ENCODE peak calls at places on chromosomes 11 and 22, in six cellular contexts. U is Caco-2, C is fibroblast of lung, D is PC-9, I is OCI-LY7, L is right lobe of liver. T is an unnamed sample. For H3K4me1, the result is how much of the 10 kb centered on the place peaks cover.

GRCh38 chr11:133951484-133952198 is 5.1 kb downstream of the IGSF9B start:
- DNase-seq in U (no peak), C (peak), D (no peak), I (no peak), L (no peak), T (no peak)

GRCh38 chr11:122793500-122793899 is 44.8 kb upstream of the CRTAM start:
- DNase-seq in U (no peak), C (no peak), D (no peak), I (no peak), L (no peak), T (no peak)

GRCh38 chr11:45881708-45882368 is 3.6 kb upstream of the MAPK8IP1 start:
- DNase-seq in U (no peak), C (no peak), D (no peak), I (no peak), L (no peak), T (no peak)

GRCh38 chr22:17085277-17086091 is 684 bp downstream of the IL17RA start:
- DNase-seq in U (peak), C (peak), D (no peak), I (no peak), L (peak), T (peak)

GRCh38 chr11:10373340-10373739 is 68.5 kb downstream of the ADM start:
- DNase-seq in U (no peak), C (peak), D (no peak), I (no peak), L (no peak), T (no peak)

GRCh38 chr11:288328-289144 is at the start of gene PGGHG:
- DNase-seq in U (peak), C (peak), D (no peak), I (no peak), L (peak), T (peak)

GRCh38 chr11:89477175-89477574 is 14.0 kb downstream of the NOX4 start:
- DNase-seq in U (peak), C (no peak), D (no peak), I (no peak), L (no peak), T (no peak)

GRCh38 chr11:71995726-71996291 is 2.9 kb upstream of the IL18BP start:
- DNase-seq in U (no peak), C (no peak), D (no peak), I (no peak), L (no peak), T (no peak)

GRCh38 chr11:65448074-65448417 is 25.4 kb downstream of the NEAT1 start:
- DNase-seq in U (no peak), C (no peak), D (peak), I (peak), L (no peak), T (no peak)

GRCh38 chr11:9320047-9320446 is 5.7 kb upstream of the TMEM41B start:
- DNase-seq in U (peak), C (peak), D (peak), I (no peak), L (no peak), T (no peak)

GRCh38 chr11:832529-833113 is at the start of gene CD151:
- DNase-seq in U (peak), C (peak), D (peak), I (no peak), L (peak), T (no peak)

GRCh38 chr11:45145421-45146071 is 893 bp upstream of the PRDM11 start:
- DNase-seq in U (no peak), C (peak), D (no peak), I (no peak), L (peak), T (no peak)

GRCh38 chr11:10935015-10935564 is 77.2 kb upstream of the ZBED5 start:
- DNase-seq in U (no peak), C (no peak), D (no peak), I (no peak), L (no peak), T (no peak)

GRCh38 chr11:17496406-17496805 is 19.8 kb upstream of the ABCC8 start:
- DNase-seq in U (no peak), C (no peak), D (no peak), I (no peak), L (no peak), T (no peak)

GRCh38 chr11:116736763-116737162 is 36.0 kb downstream of the BUD13 start:
- DNase-seq in U (peak), C (no peak), D (no peak), I (peak), L (no peak), T (no peak)

GRCh38 chr11:65132988-65133700 is 1.2 kb downstream of the SYVN1 start:
- DNase-seq in U (peak), C (no peak), D (peak), I (peak), L (peak), T (peak)

GRCh38 chr11:43943931-43944751 is 1.7 kb downstream of the C11orf96 start:
- DNase-seq in U (no peak), C (peak), D (no peak), I (no peak), L (peak), T (peak)

GRCh38 chr11:128520886-128521696 is 66.3 kb downstream of the ETS1 start:
- DNase-seq in U (no peak), C (no peak), D (no peak), I (peak), L (no peak), T (no peak)
- H3K4me1 ChIP-seq in U (under half), C (under half), D (half or more), I (under half), L (under half), T (half or more)

GRCh38 chr11:64092119-64092760 is 56.5 kb downstream of the FLRT1 start:
- DNase-seq in U (no peak), C (no peak), D (no peak), I (no peak), L (no peak), T (peak)

GRCh38 chr11:64092761-64093136 is 57.0 kb downstream of the FLRT1 start:
- DNase-seq in U (no peak), C (no peak), D (no peak), I (no peak), L (no peak), T (no peak)

GRCh38 chr11:64089915-64090810 is 54.4 kb downstream of the FLRT1 start:
- DNase-seq in U (no peak), C (no peak), D (no peak), I (no peak), L (no peak), T (no peak)

GRCh38 chr11:64089493-64089892 is 53.8 kb downstream of the FLRT1 start:
- DNase-seq in U (no peak), C (no peak), D (no peak), I (no peak), L (no peak), T (peak)

DNA sequence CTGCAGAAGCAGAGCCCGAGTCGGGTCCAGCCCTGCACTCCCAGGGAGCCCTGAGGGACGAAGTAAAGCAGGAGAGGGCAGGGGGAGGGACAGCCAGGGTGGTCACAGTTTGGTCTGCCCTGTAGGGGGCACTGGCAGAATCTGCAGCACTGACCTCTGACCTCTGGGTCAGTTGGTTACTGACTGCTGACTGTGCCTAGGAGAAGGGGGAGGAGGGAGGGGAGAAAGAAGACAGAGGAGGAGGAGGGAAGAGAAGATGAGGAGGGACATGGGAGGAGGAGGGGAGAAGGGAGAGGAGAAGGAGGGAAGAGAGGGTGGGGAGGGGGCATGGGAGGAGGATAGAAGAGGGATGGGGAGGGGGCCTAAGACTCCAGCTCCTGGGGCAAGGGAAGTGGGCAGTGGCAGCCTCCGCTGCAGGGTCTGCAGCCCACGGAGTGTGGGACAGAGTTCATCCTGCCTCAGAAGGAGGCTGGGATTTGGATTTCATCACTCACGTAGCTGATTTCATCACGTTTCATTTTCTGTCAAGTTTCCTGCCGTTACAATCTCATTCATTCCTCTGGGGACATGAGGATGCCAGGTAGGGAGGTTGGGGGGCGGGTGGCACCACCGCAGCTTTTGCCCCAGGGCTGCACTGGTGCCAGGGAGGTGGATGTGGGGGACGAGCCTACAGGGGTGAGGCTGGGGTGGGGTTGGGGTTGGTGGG is 55.2 kb downstream of the FLRT1 start:
- DNase-seq in U (peak), C (no peak), D (no peak), I (peak), L (no peak), T (no peak)
- TF ChIP-seq CTCF in U (no peak), C (peak), D (no peak), I (peak), L (no peak), T (no peak)

GRCh38 chr11:87322570-87322969 is 284.8 kb downstream of the TMEM135 start:
- DNase-seq in U (no peak), C (no peak), D (no peak), I (no peak), L (no peak), T (no peak)

GRCh38 chr11:87325490-87325872 is 287.7 kb downstream of the TMEM135 start:
- DNase-seq in U (no peak), C (no peak), D (no peak), I (no peak), L (no peak), T (no peak)

GRCh38 chr11:87330072-87330678 is 292.4 kb downstream of the TMEM135 start:
- DNase-seq in U (no peak), C (no peak), D (no peak), I (no peak), L (no peak), T (no peak)

GRCh38 chr11:87324817-87325489 is 287.2 kb downstream of the TMEM135 start:
- DNase-seq in U (no peak), C (peak), D (no peak), I (no peak), L (no peak), T (no peak)

DNA sequence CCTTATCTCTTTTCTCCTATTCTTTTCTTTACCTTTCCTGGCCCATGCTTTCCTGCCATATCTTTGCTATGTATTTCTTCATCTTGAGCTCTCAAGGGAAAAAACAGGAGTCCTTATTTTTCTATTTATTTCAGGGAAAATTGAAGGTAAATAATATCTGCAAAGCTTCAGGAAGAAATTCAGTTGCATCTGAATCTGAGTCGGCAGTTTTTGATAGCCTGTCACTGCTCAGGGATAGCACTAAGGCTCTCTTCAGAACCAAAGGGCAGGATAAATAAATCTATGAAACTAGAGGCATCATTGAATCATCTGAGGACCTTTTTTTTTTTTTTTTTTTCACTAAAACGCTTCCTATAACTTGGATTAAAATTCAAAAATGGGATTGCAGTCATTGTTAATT is 288.9 kb downstream of the TMEM135 start:
- DNase-seq in U (no peak), C (no peak), D (no peak), I (no peak), L (no peak), T (no peak)
- H3K4me1 ChIP-seq in U (under half), C (under half), D (under half), I (under half), L (under half), T (under half)

GRCh38 chr11:69700278-69701140 is 3.3 kb downstream of the FGF19 start:
- DNase-seq in U (peak), C (peak), D (peak), I (no peak), L (peak), T (peak)
- TF ChIP-seq CTCF in U (no peak), C (no peak), D (no peak), I (no peak), L (no peak), T (no peak)

GRCh38 chr22:24068377-24068680 is 57.2 kb downstream of the CABIN1 start:
- DNase-seq in U (no peak), C (no peak), D (no peak), I (peak), L (no peak), T (no peak)
- H3K4me1 ChIP-seq in U (under half), C (under half), D (under half), I (half or more), L (under half), T (under half)

GRCh38 chr11:35485656-35486318 is 39.6 kb downstream of the PAMR1 start:
- DNase-seq in U (peak), C (peak), D (peak), I (peak), L (peak), T (peak)
- TF ChIP-seq CTCF in U (peak), C (peak), D (peak), I (peak), L (peak), T (peak)